ENCODE peak calls at places on chromosomes 2 and 18, in eight cellular contexts. One of them, this sample, is unnamed.

GRCh38 chr2:8285081-8285480 is 396.8 kb upstream of the ID2 start:
- DNase-seq in neuronal stem cell: no peak
- DNase-seq in suprapubic skin: no peak
- DNase-seq in hepatocyte: peak; percentile 34
- DNase-seq in sigmoid colon: no peak
- DNase-seq in body of pancreas: no peak
- DNase-seq in effector memory CD4-positive, alpha-beta T cell: no peak
- DNase-seq in mesendoderm: peak; percentile 77
- DNase-seq in this sample: peak; percentile 60

GRCh38 chr2:228652366-228652765 is 470.9 kb upstream of the SPHKAP start:
- DNase-seq in suprapubic skin: no peak
- DNase-seq in body of pancreas: no peak
- DNase-seq in effector memory CD4-positive, alpha-beta T cell: no peak
- DNase-seq in hepatocyte: no peak
- DNase-seq in neuronal stem cell: no peak
- DNase-seq in mesendoderm: peak; percentile 58
- DNase-seq in sigmoid colon: no peak
- DNase-seq in this sample: no peak

GRCh38 chr2:14756981-14757657 is 124.6 kb downstream of the LRATD1 start:
- DNase-seq in hepatocyte: peak; percentile 44
- DNase-seq in neuronal stem cell: no peak
- DNase-seq in suprapubic skin: no peak
- DNase-seq in mesendoderm: no peak
- DNase-seq in sigmoid colon: no peak
- DNase-seq in body of pancreas: no peak
- DNase-seq in effector memory CD4-positive, alpha-beta T cell: no peak
- DNase-seq in this sample: no peak

GRCh38 chr2:74238879-74239278 is 40.5 kb downstream of the MTHFD2 start:
- DNase-seq in sigmoid colon: peak; percentile 2
- DNase-seq in hepatocyte: no peak
- DNase-seq in neuronal stem cell: no peak
- DNase-seq in suprapubic skin: no peak
- DNase-seq in mesendoderm: no peak
- DNase-seq in effector memory CD4-positive, alpha-beta T cell: no peak
- DNase-seq in body of pancreas: no peak
- DNase-seq in this sample: no peak

GRCh38 chr2:76169289-76169688 is 458.6 kb upstream of the GCFC2 start:
- DNase-seq in hepatocyte: no peak
- DNase-seq in mesendoderm: no peak
- DNase-seq in effector memory CD4-positive, alpha-beta T cell: no peak
- DNase-seq in neuronal stem cell: no peak
- DNase-seq in suprapubic skin: no peak
- DNase-seq in body of pancreas: no peak
- DNase-seq in sigmoid colon: no peak
- DNase-seq in this sample: no peak

GRCh38 chr2:96844405-96844808 is 586 bp upstream of the ANKRD23 start:
- DNase-seq in effector memory CD4-positive, alpha-beta T cell: no peak
- DNase-seq in neuronal stem cell: no peak
- DNase-seq in suprapubic skin: no peak
- DNase-seq in body of pancreas: no peak
- DNase-seq in mesendoderm: no peak
- DNase-seq in hepatocyte: no peak
- DNase-seq in sigmoid colon: no peak
- DNase-seq in this sample: no peak

GRCh38 chr2:173107629-173108022 is 32.0 kb downstream of the MAP3K20 start:
- DNase-seq in mesendoderm: no peak
- DNase-seq in effector memory CD4-positive, alpha-beta T cell: no peak
- DNase-seq in neuronal stem cell: no peak
- DNase-seq in hepatocyte: no peak
- DNase-seq in sigmoid colon: no peak
- DNase-seq in suprapubic skin: no peak
- DNase-seq in body of pancreas: no peak
- DNase-seq in this sample: no peak

GRCh38 chr2:76212305-76212985 is 501.7 kb upstream of the GCFC2 start:
- DNase-seq in hepatocyte: no peak
- DNase-seq in mesendoderm: no peak
- DNase-seq in effector memory CD4-positive, alpha-beta T cell: no peak
- DNase-seq in body of pancreas: no peak
- DNase-seq in suprapubic skin: no peak
- DNase-seq in neuronal stem cell: no peak
- DNase-seq in sigmoid colon: no peak
- DNase-seq in this sample: no peak

GRCh38 chr2:240405654-240406313 is 29.7 kb upstream of the GPC1 start:
- DNase-seq in suprapubic skin: peak; percentile 55
- DNase-seq in effector memory CD4-positive, alpha-beta T cell: no peak
- DNase-seq in neuronal stem cell: no peak
- DNase-seq in mesendoderm: no peak
- DNase-seq in body of pancreas: peak; percentile 1
- DNase-seq in hepatocyte: no peak
- DNase-seq in sigmoid colon: peak; percentile 40
- DNase-seq in this sample: no peak

GRCh38 chr2:206845877-206846276 is 80.5 kb downstream of the FASTKD2 start:
- DNase-seq in neuronal stem cell: no peak
- DNase-seq in hepatocyte: no peak
- DNase-seq in effector memory CD4-positive, alpha-beta T cell: no peak
- DNase-seq in body of pancreas: no peak
- DNase-seq in mesendoderm: no peak
- DNase-seq in sigmoid colon: no peak
- DNase-seq in suprapubic skin: no peak
- DNase-seq in this sample: no peak

GRCh38 chr18:7814754-7815315 is 247.7 kb downstream of the PTPRM start:
- DNase-seq in neuronal stem cell: no peak
- DNase-seq in mesendoderm: peak; percentile 46
- DNase-seq in effector memory CD4-positive, alpha-beta T cell: no peak
- DNase-seq in hepatocyte: no peak
- DNase-seq in body of pancreas: no peak
- DNase-seq in sigmoid colon: no peak
- DNase-seq in suprapubic skin: no peak
- DNase-seq in this sample: no peak

GRCh38 chr18:63741769-63742168 is 33.4 kb upstream of the SERPINB7 start:
- DNase-seq in hepatocyte: no peak
- DNase-seq in sigmoid colon: no peak
- DNase-seq in neuronal stem cell: no peak
- DNase-seq in mesendoderm: peak; percentile 22
- DNase-seq in effector memory CD4-positive, alpha-beta T cell: no peak
- DNase-seq in suprapubic skin: no peak
- DNase-seq in body of pancreas: no peak
- DNase-seq in this sample: no peak

GRCh38 chr2:173264603-173265366 is 89.9 kb upstream of the CDCA7 start:
- DNase-seq in effector memory CD4-positive, alpha-beta T cell: no peak
- DNase-seq in neuronal stem cell: no peak
- DNase-seq in suprapubic skin: no peak
- DNase-seq in sigmoid colon: no peak
- DNase-seq in body of pancreas: no peak
- DNase-seq in hepatocyte: no peak
- DNase-seq in mesendoderm: peak; percentile 52
- DNase-seq in this sample: no peak

GRCh38 chr2:240426797-240427721 is 8.4 kb upstream of the GPC1 start:
- DNase-seq in neuronal stem cell: no peak
- DNase-seq in hepatocyte: peak; percentile 75
- DNase-seq in body of pancreas: peak; percentile 64
- DNase-seq in suprapubic skin: peak; percentile 58
- DNase-seq in mesendoderm: no peak
- DNase-seq in sigmoid colon: peak; percentile 45
- DNase-seq in effector memory CD4-positive, alpha-beta T cell: no peak
- DNase-seq in this sample: peak; percentile 7

GRCh38 chr2:159585607-159586006 is 30.7 kb downstream of the BAZ2B start:
- DNase-seq in body of pancreas: peak; percentile 16
- DNase-seq in effector memory CD4-positive, alpha-beta T cell: no peak
- DNase-seq in neuronal stem cell: no peak
- DNase-seq in suprapubic skin: no peak
- DNase-seq in mesendoderm: no peak
- DNase-seq in hepatocyte: no peak
- DNase-seq in sigmoid colon: no peak
- DNase-seq in this sample: no peak

GRCh38 chr2:139529045-139529444 is 748.9 kb upstream of the NXPH2 start:
- DNase-seq in body of pancreas: no peak
- DNase-seq in neuronal stem cell: no peak
- DNase-seq in sigmoid colon: no peak
- DNase-seq in suprapubic skin: no peak
- DNase-seq in hepatocyte: peak; percentile 57
- DNase-seq in mesendoderm: peak; percentile 71
- DNase-seq in effector memory CD4-positive, alpha-beta T cell: no peak
- DNase-seq in this sample: no peak

GRCh38 chr2:39913648-39914456 is 134.8 kb upstream of the THUMPD2 start:
- DNase-seq in mesendoderm: peak; percentile 77
- DNase-seq in sigmoid colon: no peak
- DNase-seq in effector memory CD4-positive, alpha-beta T cell: no peak
- DNase-seq in body of pancreas: no peak
- DNase-seq in hepatocyte: peak; percentile 69
- DNase-seq in neuronal stem cell: peak; percentile 62
- DNase-seq in suprapubic skin: no peak
- DNase-seq in this sample: no peak

GRCh38 chr2:19111297-19111696 is 247.1 kb downstream of the OSR1 start:
- DNase-seq in mesendoderm: peak; percentile 25
- DNase-seq in suprapubic skin: no peak
- DNase-seq in hepatocyte: no peak
- DNase-seq in sigmoid colon: no peak
- DNase-seq in neuronal stem cell: no peak
- DNase-seq in body of pancreas: no peak
- DNase-seq in effector memory CD4-positive, alpha-beta T cell: no peak
- DNase-seq in this sample: no peak

GRCh38 chr2:74696758-74697327 is 42.8 kb downstream of the SEMA4F start:
- DNase-seq in sigmoid colon: no peak
- DNase-seq in effector memory CD4-positive, alpha-beta T cell: no peak
- DNase-seq in hepatocyte: peak; percentile 41
- DNase-seq in neuronal stem cell: no peak
- DNase-seq in suprapubic skin: no peak
- DNase-seq in mesendoderm: no peak
- DNase-seq in body of pancreas: no peak
- DNase-seq in this sample: no peak

GRCh38 chr2:146916914-146917313 is 927.9 kb upstream of the ACVR2A start:
- DNase-seq in neuronal stem cell: no peak
- DNase-seq in body of pancreas: no peak
- DNase-seq in hepatocyte: no peak
- DNase-seq in mesendoderm: no peak
- DNase-seq in suprapubic skin: no peak
- DNase-seq in sigmoid colon: no peak
- DNase-seq in effector memory CD4-positive, alpha-beta T cell: no peak
- DNase-seq in this sample: no peak

GRCh38 chr2:126887506-126887905 is 11.2 kb upstream of the TEX51 start:
- DNase-seq in neuronal stem cell: no peak
- DNase-seq in body of pancreas: no peak
- DNase-seq in hepatocyte: no peak
- DNase-seq in suprapubic skin: peak; percentile 40
- DNase-seq in sigmoid colon: no peak
- DNase-seq in mesendoderm: no peak
- DNase-seq in effector memory CD4-positive, alpha-beta T cell: no peak
- DNase-seq in this sample: no peak

GRCh38 chr2:138922973-138923563 is 142.9 kb upstream of the NXPH2 start:
- DNase-seq in hepatocyte: peak; percentile 31
- DNase-seq in neuronal stem cell: no peak
- DNase-seq in body of pancreas: no peak
- DNase-seq in sigmoid colon: no peak
- DNase-seq in suprapubic skin: no peak
- DNase-seq in mesendoderm: peak; percentile 31
- DNase-seq in effector memory CD4-positive, alpha-beta T cell: no peak
- DNase-seq in this sample: no peak

GRCh38 chr2:211455225-211455841 is 898.9 kb downstream of the CPS1 start:
- DNase-seq in body of pancreas: peak; percentile 45
- DNase-seq in effector memory CD4-positive, alpha-beta T cell: no peak
- DNase-seq in suprapubic skin: no peak
- DNase-seq in mesendoderm: peak; percentile 61
- DNase-seq in sigmoid colon: no peak
- DNase-seq in neuronal stem cell: peak; percentile 61
- DNase-seq in hepatocyte: peak; percentile 63
- DNase-seq in this sample: peak; percentile 63

GRCh38 chr2:18399601-18400000 is 160.9 kb downstream of the RDH14 start:
- DNase-seq in mesendoderm: no peak
- DNase-seq in sigmoid colon: no peak
- DNase-seq in hepatocyte: no peak
- DNase-seq in neuronal stem cell: no peak
- DNase-seq in body of pancreas: no peak
- DNase-seq in effector memory CD4-positive, alpha-beta T cell: no peak
- DNase-seq in suprapubic skin: no peak
- DNase-seq in this sample: no peak

GRCh38 chr2:146523218-146523617 is 1321.6 kb upstream of the ACVR2A start:
- DNase-seq in mesendoderm: no peak
- DNase-seq in body of pancreas: no peak
- DNase-seq in suprapubic skin: no peak
- DNase-seq in neuronal stem cell: no peak
- DNase-seq in sigmoid colon: no peak
- DNase-seq in effector memory CD4-positive, alpha-beta T cell: no peak
- DNase-seq in hepatocyte: no peak
- DNase-seq in this sample: no peak

GRCh38 chr2:156915332-156915731 is 342.2 kb upstream of the GALNT5 start:
- DNase-seq in effector memory CD4-positive, alpha-beta T cell: no peak
- DNase-seq in mesendoderm: no peak
- DNase-seq in sigmoid colon: no peak
- DNase-seq in hepatocyte: no peak
- DNase-seq in body of pancreas: no peak
- DNase-seq in suprapubic skin: no peak
- DNase-seq in neuronal stem cell: no peak
- DNase-seq in this sample: no peak
- H3K36me3 ChIP-seq in effector memory CD4-positive, alpha-beta T cell: no peaks in the 10 kb centered on the region
- H3K36me3 ChIP-seq in mesendoderm: no peaks in the 10 kb centered on the region
- H3K36me3 ChIP-seq in sigmoid colon: no peaks in the 10 kb centered on the region
- H3K36me3 ChIP-seq in hepatocyte: no peaks in the 10 kb centered on the region
- H3K36me3 ChIP-seq in body of pancreas: no peaks in the 10 kb centered on the region
- H3K36me3 ChIP-seq in suprapubic skin: no peaks in the 10 kb centered on the region
- H3K36me3 ChIP-seq in neuronal stem cell: no peaks in the 10 kb centered on the region
- H3K36me3 ChIP-seq in this sample: no peaks in the 10 kb centered on the region

GRCh38 chr2:120579916-120580685 is 155.6 kb upstream of the GLI2 start:
- DNase-seq in body of pancreas: no peak
- DNase-seq in suprapubic skin: no peak
- DNase-seq in sigmoid colon: no peak
- DNase-seq in mesendoderm: no peak
- DNase-seq in effector memory CD4-positive, alpha-beta T cell: no peak
- DNase-seq in hepatocyte: no peak
- DNase-seq in neuronal stem cell: no peak
- DNase-seq in this sample: no peak
- H3K27me3 ChIP-seq in body of pancreas: no peaks in the 10 kb centered on the region
- H3K27me3 ChIP-seq in suprapubic skin: peaks cover 2% of the 10 kb centered on the region
- H3K27me3 ChIP-seq in sigmoid colon: no peaks in the 10 kb centered on the region
- H3K27me3 ChIP-seq in mesendoderm: no peaks in the 10 kb centered on the region
- H3K27me3 ChIP-seq in effector memory CD4-positive, alpha-beta T cell: no peaks in the 10 kb centered on the region
- H3K27me3 ChIP-seq in hepatocyte: peaks cover 5% of the 10 kb centered on the region
- H3K27me3 ChIP-seq in neuronal stem cell: peaks cover 37% of the 10 kb centered on the region
- H3K27me3 ChIP-seq in this sample: no peaks in the 10 kb centered on the region

DNA sequence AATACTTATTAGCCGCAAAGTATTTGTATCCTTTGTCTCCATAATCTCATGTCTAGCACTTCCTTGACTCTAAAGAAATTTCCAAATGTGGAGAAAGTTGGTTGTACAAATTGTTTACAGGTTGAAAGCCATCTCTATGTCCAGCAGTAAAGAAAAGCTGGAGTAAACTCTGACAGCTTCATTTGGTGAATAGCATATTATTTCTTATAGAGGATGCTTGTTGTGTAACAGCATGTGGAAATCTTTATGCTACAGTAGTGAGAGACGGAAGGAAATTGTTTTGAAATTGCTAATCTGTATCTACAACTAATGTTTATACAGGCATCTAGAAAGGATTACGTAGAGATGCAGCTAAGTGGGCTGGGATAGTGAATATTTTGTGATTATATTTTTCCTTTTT is 78.5 kb downstream of the UGGT1 start:
- DNase-seq in suprapubic skin: no peak
- DNase-seq in effector memory CD4-positive, alpha-beta T cell: no peak
- DNase-seq in body of pancreas: no peak
- DNase-seq in neuronal stem cell: no peak
- DNase-seq in sigmoid colon: no peak
- DNase-seq in hepatocyte: peak; percentile 14
- DNase-seq in mesendoderm: no peak
- DNase-seq in this sample: no peak
- H3K36me3 ChIP-seq in suprapubic skin: peaks cover 79% of the 10 kb centered on the region
- H3K36me3 ChIP-seq in effector memory CD4-positive, alpha-beta T cell: peaks cover 74% of the 10 kb centered on the region
- H3K36me3 ChIP-seq in body of pancreas: peaks cover 29% of the 10 kb centered on the region
- H3K36me3 ChIP-seq in neuronal stem cell: peaks cover 98% of the 10 kb centered on the region
- H3K36me3 ChIP-seq in sigmoid colon: peaks cover 12% of the 10 kb centered on the region
- H3K36me3 ChIP-seq in hepatocyte: no peaks in the 10 kb centered on the region
- H3K36me3 ChIP-seq in mesendoderm: peaks cover 8% of the 10 kb centered on the region
- H3K36me3 ChIP-seq in this sample: no peaks in the 10 kb centered on the region

GRCh38 chr2:111707700-111708099 is 176.3 kb downstream of the ANAPC1 start:
- DNase-seq in effector memory CD4-positive, alpha-beta T cell: no peak
- DNase-seq in hepatocyte: no peak
- DNase-seq in mesendoderm: no peak
- DNase-seq in sigmoid colon: no peak
- DNase-seq in body of pancreas: no peak
- DNase-seq in suprapubic skin: peak; percentile 53
- DNase-seq in neuronal stem cell: no peak
- DNase-seq in this sample: no peak
- H3K27me3 ChIP-seq in effector memory CD4-positive, alpha-beta T cell: no peaks in the 10 kb centered on the region
- H3K27me3 ChIP-seq in hepatocyte: no peaks in the 10 kb centered on the region
- H3K27me3 ChIP-seq in mesendoderm: no peaks in the 10 kb centered on the region
- H3K27me3 ChIP-seq in sigmoid colon: no peaks in the 10 kb centered on the region
- H3K27me3 ChIP-seq in body of pancreas: no peaks in the 10 kb centered on the region
- H3K27me3 ChIP-seq in suprapubic skin: no peaks in the 10 kb centered on the region
- H3K27me3 ChIP-seq in neuronal stem cell: no peaks in the 10 kb centered on the region
- H3K27me3 ChIP-seq in this sample: no peaks in the 10 kb centered on the region

This sample was measured in testis.